ENCODE peak calls at places on chromosome 21, in eight cellular contexts. B is dermis microvascular lymphatic vessel endothelial cell, Q is bronchial epithelial cell, U is HFF-Myc, W is Peyer's patch, T is HuH-7.5, V is kidney glomerular epithelial cell, I is hypothalamus. S is an unnamed sample.

GRCh38 chr21:34517491-34518245 is 5.7 kb upstream of the KCNE1 start:
- DNase-seq in T (no peak), B (peak; percentile 67), W (no peak), V (no peak), U (no peak), I (no peak), Q (no peak), S (peak; percentile 70)

GRCh38 chr21:23644768-23645167 is 1962.5 kb downstream of the MRPL39 start:
- DNase-seq in W (no peak), I (no peak), T (no peak), U (no peak), Q (no peak), V (no peak), B (no peak), S (no peak)

GRCh38 chr21:39444406-39445145 is 1.0 kb downstream of the LCA5L start:
- DNase-seq in V (peak; percentile 29), U (no peak), T (no peak), Q (peak; percentile 13), W (no peak), I (no peak), B (peak; percentile 14), S (peak; percentile 16)

GRCh38 chr21:45431781-45432572 is 27.0 kb downstream of the COL18A1 start:
- DNase-seq in I (no peak), U (no peak), B (no peak), Q (no peak), T (no peak), V (no peak), W (no peak), S (no peak)

GRCh38 chr21:28684351-28684750 is 308.3 kb downstream of the LTN1 start:
- DNase-seq in W (no peak), I (no peak), Q (peak; percentile 36), V (no peak), B (no peak), T (no peak), U (no peak), S (no peak)

GRCh38 chr21:18550361-18550760 is 146.8 kb upstream of the TMPRSS15 start:
- DNase-seq in T (no peak), Q (no peak), I (no peak), U (no peak), V (no peak), W (no peak), B (no peak), S (no peak)

GRCh38 chr21:35796834-35797233 is 263.5 kb downstream of the SETD4 start:
- DNase-seq in T (no peak), I (no peak), B (peak; percentile 50), Q (no peak), U (no peak), W (no peak), V (no peak), S (peak; percentile 32)

GRCh38 chr21:35326677-35327076 is 277.6 kb upstream of the RUNX1 start:
- DNase-seq in B (no peak), U (peak; percentile 32), Q (no peak), V (no peak), I (no peak), T (no peak), W (no peak), S (no peak)

GRCh38 chr21:44337941-44338895 is 972 bp downstream of the CFAP410 start:
- DNase-seq in V (peak; percentile 6), I (peak; percentile 54), B (peak; percentile 78), Q (peak; percentile 60), U (peak; percentile 19), T (peak; percentile 66), W (peak; percentile 80), S (peak; percentile 75)

GRCh38 chr21:36524477-36524876 is 44.6 kb upstream of the CLDN14 start:
- DNase-seq in V (no peak), W (no peak), I (no peak), T (no peak), B (no peak), Q (no peak), U (no peak), S (no peak)

S was measured in lung microvascular endothelial cell.